ENCODE peak calls at places on chromosomes 11 and 22, in ten cellular contexts. L is HFFc6; S is naive thymus-derived CD8-positive, alpha-beta T cell; A is H1; F is body of pancreas; G is putamen; J is effector CD4-positive, alpha-beta T cell; O is kidney; P is upper lobe of right lung; C is iris pigment epithelial cell. W is an unnamed sample.

GRCh38 chr22:23859201-23859600 is 1.5 kb downstream of the SLC2A11 start:
- DNase-seq in P (no peak), L (no peak), S (no peak), O (peak), F (no peak), A (no peak), J (no peak), G (no peak), C (no peak), W (no peak)

GRCh38 chr22:40498454-40499186 is 128.2 kb downstream of the SGSM3 start:
- DNase-seq in G (no peak), A (peak), P (no peak), O (no peak), L (peak), F (no peak), S (no peak), J (no peak), C (peak), W (no peak)

GRCh38 chr22:42280836-42281235 is 10.4 kb upstream of the TCF20 start:
- DNase-seq in L (no peak), P (no peak), J (no peak), C (no peak), S (no peak), G (no peak), O (peak), A (no peak), F (no peak), W (no peak)

GRCh38 chr11:57276857-57277505 is 39.9 kb upstream of the APLNR start:
- DNase-seq in F (no peak), L (no peak), A (no peak), G (no peak), P (no peak), J (no peak), O (no peak), C (peak), S (no peak), W (no peak)

GRCh38 chr11:126231725-126232459 is 20.3 kb downstream of the FAM118B start:
- DNase-seq in O (no peak), J (no peak), A (no peak), L (peak), P (no peak), C (peak), F (no peak), S (no peak), G (no peak), W (no peak)

GRCh38 chr11:88178211-88178610 is 3.0 kb upstream of the RAB38 start:
- DNase-seq in G (no peak), J (no peak), L (no peak), P (no peak), C (peak), A (no peak), O (no peak), F (no peak), S (no peak), W (no peak)

GRCh38 chr11:41446566-41446965 is 12.9 kb downstream of the LRRC4C start:
- DNase-seq in J (no peak), A (no peak), C (no peak), G (no peak), S (no peak), P (no peak), O (no peak), L (no peak), F (no peak), W (no peak)

GRCh38 chr11:7170431-7170830 is 81.3 kb upstream of the SYT9 start:
- DNase-seq in C (no peak), P (no peak), A (no peak), G (no peak), J (no peak), F (no peak), L (no peak), O (no peak), S (no peak), W (no peak)

GRCh38 chr11:2587132-2587930 is 112.5 kb downstream of the KCNQ1OT1 start:
- DNase-seq in J (no peak), P (peak), G (no peak), L (no peak), O (peak), C (no peak), F (peak), A (no peak), S (no peak), W (peak)

GRCh38 chr11:2519879-2520735 is 75.3 kb downstream of the KCNQ1 start:
- DNase-seq in L (no peak), C (no peak), F (peak), O (peak), J (no peak), P (peak), S (no peak), A (no peak), G (no peak), W (no peak)

GRCh38 chr11:70660889-70661197 is 262.5 kb downstream of the CTTN start:
- DNase-seq in C (no peak), J (no peak), S (no peak), P (no peak), G (no peak), A (no peak), L (no peak), O (no peak), F (no peak), W (no peak)

GRCh38 chr11:20089796-20090653 is 70.2 kb downstream of the DBX1 start:
- DNase-seq in J (no peak), P (no peak), O (no peak), F (peak), G (no peak), L (no peak), C (peak), A (no peak), S (no peak), W (no peak)

GRCh38 chr22:19443544-19444211 is 3.8 kb downstream of the C22orf39 start:
- DNase-seq in S (no peak), O (no peak), G (no peak), F (no peak), J (no peak), P (no peak), C (no peak), A (no peak), L (no peak), W (no peak)

GRCh38 chr11:117705866-117706265 is 91.2 kb downstream of the DSCAML1 start:
- DNase-seq in P (peak), A (no peak), G (no peak), C (no peak), S (no peak), L (no peak), F (no peak), J (no peak), O (no peak), W (no peak)

GRCh38 chr22:42757475-42757874 is 36.8 kb upstream of the A4GALT start:
- DNase-seq in C (peak), J (no peak), F (no peak), O (no peak), S (no peak), G (no peak), A (no peak), P (no peak), L (no peak), W (no peak)

GRCh38 chr11:122050021-122050710 is 65.8 kb downstream of the BLID start:
- DNase-seq in O (no peak), S (no peak), L (no peak), A (no peak), C (no peak), J (no peak), P (no peak), G (no peak), F (no peak), W (no peak)

GRCh38 chr11:91085985-91086384 is 863.1 kb upstream of the CHORDC1 start:
- DNase-seq in O (no peak), S (no peak), C (no peak), L (no peak), A (no peak), G (no peak), P (no peak), F (no peak), J (no peak), W (no peak)

GRCh38 chr11:96091476-96091875 is 167.6 kb upstream of the MTMR2 start:
- DNase-seq in F (no peak), O (no peak), P (no peak), S (no peak), J (peak), A (no peak), G (no peak), C (no peak), L (no peak), W (no peak)

GRCh38 chr11:116842909-116843308 is 5.5 kb upstream of the APOA1 start:
- DNase-seq in G (no peak), L (no peak), C (no peak), J (no peak), A (no peak), O (no peak), F (no peak), P (no peak), S (no peak), W (no peak)

GRCh38 chr22:22712666-22713365 is 68.4 kb downstream of the GGTLC2 start:
- DNase-seq in S (no peak), G (no peak), L (no peak), J (no peak), P (no peak), A (no peak), C (no peak), O (no peak), F (no peak), W (no peak)

GRCh38 chr22:42925598-42925997 is 68.5 kb upstream of the ARFGAP3 start:
- DNase-seq in J (no peak), F (no peak), L (no peak), C (no peak), G (no peak), A (no peak), P (peak), S (no peak), O (no peak), W (no peak)

GRCh38 chr11:14380947-14381555 is 22.1 kb upstream of the RRAS2 start:
- DNase-seq in C (peak), O (peak), J (peak), P (peak), S (peak), L (peak), A (no peak), F (peak), G (peak), W (peak)

GRCh38 chr11:66124564-66124963 is 54.5 kb downstream of the PACS1 start:
- DNase-seq in G (no peak), A (no peak), O (no peak), C (peak), F (no peak), J (no peak), L (peak), P (no peak), S (no peak), W (no peak)

GRCh38 chr11:124915541-124916369 is 3.3 kb upstream of the HEPN1 start:
- DNase-seq in C (peak), P (no peak), G (no peak), S (no peak), J (no peak), O (no peak), A (no peak), F (no peak), L (peak), W (no peak)

GRCh38 chr11:77547863-77548551 is 41.7 kb upstream of the AQP11 start:
- DNase-seq in O (no peak), F (peak), P (no peak), J (peak), S (peak), A (peak), G (peak), C (peak), L (peak), W (peak)

GRCh38 chr22:29385748-29386147 is 2.6 kb downstream of the AP1B1 start:
- DNase-seq in J (no peak), G (no peak), F (no peak), L (no peak), C (no peak), A (no peak), P (no peak), O (no peak), S (no peak), W (no peak)

GRCh38 chr11:7480132-7480531 is 5.2 kb upstream of the OLFML1 start:
- DNase-seq in A (no peak), S (no peak), C (peak), O (no peak), P (no peak), F (no peak), J (no peak), L (no peak), G (no peak), W (no peak)

GRCh38 chr11:67644472-67645418 is 5.2 kb upstream of the TBX10 start:
- DNase-seq in L (no peak), C (no peak), G (no peak), A (no peak), O (peak), F (peak), P (peak), S (no peak), J (no peak), W (no peak)